ENCODE peak calls at places on chromosomes 2 and 18, in four cellular contexts. One of them, this sample, is unnamed.

GRCh38 chr18:9741821-9742541 is 33.9 kb downstream of the RAB31 start:
- DNase-seq in stimulated activated CD8-positive, alpha-beta memory T cell treated with anti-CD3 and anti-CD28 coated beads, Interleukin-12 subunit alpha, Interleukin-12 subunit beta, amount 100 ng/mL, for 1 hour: no peak
- DNase-seq in Calu3: no peak
- DNase-seq in activated naive CD8-positive, alpha-beta T cell treated with anti-CD3 and anti-CD28 coated beads for 36 hours: no peak
- DNase-seq in this sample: peak

GRCh38 chr18:77155031-77155430 is 22.4 kb upstream of the MBP start:
- DNase-seq in Calu3: no peak
- DNase-seq in activated naive CD8-positive, alpha-beta T cell treated with anti-CD3 and anti-CD28 coated beads for 36 hours: no peak
- DNase-seq in stimulated activated CD8-positive, alpha-beta memory T cell treated with anti-CD3 and anti-CD28 coated beads, Interleukin-12 subunit alpha, Interleukin-12 subunit beta, amount 100 ng/mL, for 1 hour: no peak
- DNase-seq in this sample: no peak

GRCh38 chr2:233416706-233417105 is 62.4 kb downstream of the DGKD start:
- DNase-seq in stimulated activated CD8-positive, alpha-beta memory T cell treated with anti-CD3 and anti-CD28 coated beads, Interleukin-12 subunit alpha, Interleukin-12 subunit beta, amount 100 ng/mL, for 1 hour: no peak
- DNase-seq in Calu3: no peak
- DNase-seq in activated naive CD8-positive, alpha-beta T cell treated with anti-CD3 and anti-CD28 coated beads for 36 hours: no peak
- DNase-seq in this sample: no peak

GRCh38 chr2:134334542-134335353 is 80.9 kb downstream of the MGAT5 start:
- DNase-seq in stimulated activated CD8-positive, alpha-beta memory T cell treated with anti-CD3 and anti-CD28 coated beads, Interleukin-12 subunit alpha, Interleukin-12 subunit beta, amount 100 ng/mL, for 1 hour: no peak
- DNase-seq in Calu3: no peak
- DNase-seq in activated naive CD8-positive, alpha-beta T cell treated with anti-CD3 and anti-CD28 coated beads for 36 hours: no peak
- DNase-seq in this sample: peak

GRCh38 chr18:74342416-74343043 is 26.9 kb downstream of the C18orf63 start:
- DNase-seq in Calu3: peak
- DNase-seq in activated naive CD8-positive, alpha-beta T cell treated with anti-CD3 and anti-CD28 coated beads for 36 hours: no peak
- DNase-seq in stimulated activated CD8-positive, alpha-beta memory T cell treated with anti-CD3 and anti-CD28 coated beads, Interleukin-12 subunit alpha, Interleukin-12 subunit beta, amount 100 ng/mL, for 1 hour: no peak
- DNase-seq in this sample: peak

GRCh38 chr2:120953066-120953760 is 217.5 kb downstream of the GLI2 start:
- DNase-seq in Calu3: no peak
- DNase-seq in activated naive CD8-positive, alpha-beta T cell treated with anti-CD3 and anti-CD28 coated beads for 36 hours: no peak
- DNase-seq in stimulated activated CD8-positive, alpha-beta memory T cell treated with anti-CD3 and anti-CD28 coated beads, Interleukin-12 subunit alpha, Interleukin-12 subunit beta, amount 100 ng/mL, for 1 hour: no peak
- DNase-seq in this sample: no peak

GRCh38 chr2:119674711-119675500 is 4.1 kb upstream of the TMEM177 start:
- DNase-seq in Calu3: peak
- DNase-seq in stimulated activated CD8-positive, alpha-beta memory T cell treated with anti-CD3 and anti-CD28 coated beads, Interleukin-12 subunit alpha, Interleukin-12 subunit beta, amount 100 ng/mL, for 1 hour: no peak
- DNase-seq in activated naive CD8-positive, alpha-beta T cell treated with anti-CD3 and anti-CD28 coated beads for 36 hours: no peak
- DNase-seq in this sample: no peak

GRCh38 chr18:35122586-35123224 is 81.5 kb downstream of the MAPRE2 start:
- DNase-seq in Calu3: no peak
- DNase-seq in activated naive CD8-positive, alpha-beta T cell treated with anti-CD3 and anti-CD28 coated beads for 36 hours: peak
- DNase-seq in stimulated activated CD8-positive, alpha-beta memory T cell treated with anti-CD3 and anti-CD28 coated beads, Interleukin-12 subunit alpha, Interleukin-12 subunit beta, amount 100 ng/mL, for 1 hour: no peak
- DNase-seq in this sample: no peak

GRCh38 chr2:232365621-232366321 is 12.8 kb upstream of the ALPP start:
- DNase-seq in activated naive CD8-positive, alpha-beta T cell treated with anti-CD3 and anti-CD28 coated beads for 36 hours: no peak
- DNase-seq in Calu3: peak
- DNase-seq in stimulated activated CD8-positive, alpha-beta memory T cell treated with anti-CD3 and anti-CD28 coated beads, Interleukin-12 subunit alpha, Interleukin-12 subunit beta, amount 100 ng/mL, for 1 hour: no peak
- DNase-seq in this sample: peak

GRCh38 chr2:101446869-101447268 is 28.0 kb downstream of the RFX8 start:
- DNase-seq in activated naive CD8-positive, alpha-beta T cell treated with anti-CD3 and anti-CD28 coated beads for 36 hours: no peak
- DNase-seq in stimulated activated CD8-positive, alpha-beta memory T cell treated with anti-CD3 and anti-CD28 coated beads, Interleukin-12 subunit alpha, Interleukin-12 subunit beta, amount 100 ng/mL, for 1 hour: no peak
- DNase-seq in Calu3: no peak
- DNase-seq in this sample: peak

GRCh38 chr18:79481041-79481790 is 85.5 kb downstream of the NFATC1 start:
- DNase-seq in stimulated activated CD8-positive, alpha-beta memory T cell treated with anti-CD3 and anti-CD28 coated beads, Interleukin-12 subunit alpha, Interleukin-12 subunit beta, amount 100 ng/mL, for 1 hour: no peak
- DNase-seq in activated naive CD8-positive, alpha-beta T cell treated with anti-CD3 and anti-CD28 coated beads for 36 hours: no peak
- DNase-seq in Calu3: no peak
- DNase-seq in this sample: no peak

GRCh38 chr2:163264376-163264775 is 425.8 kb upstream of the KCNH7 start:
- DNase-seq in stimulated activated CD8-positive, alpha-beta memory T cell treated with anti-CD3 and anti-CD28 coated beads, Interleukin-12 subunit alpha, Interleukin-12 subunit beta, amount 100 ng/mL, for 1 hour: no peak
- DNase-seq in activated naive CD8-positive, alpha-beta T cell treated with anti-CD3 and anti-CD28 coated beads for 36 hours: no peak
- DNase-seq in Calu3: no peak
- DNase-seq in this sample: peak

GRCh38 chr2:23489471-23490400 is 104.8 kb downstream of the KLHL29 start:
- DNase-seq in stimulated activated CD8-positive, alpha-beta memory T cell treated with anti-CD3 and anti-CD28 coated beads, Interleukin-12 subunit alpha, Interleukin-12 subunit beta, amount 100 ng/mL, for 1 hour: no peak
- DNase-seq in activated naive CD8-positive, alpha-beta T cell treated with anti-CD3 and anti-CD28 coated beads for 36 hours: peak
- DNase-seq in Calu3: no peak
- DNase-seq in this sample: no peak

GRCh38 chr2:71611247-71611646 is 157.9 kb downstream of the DYSF start:
- DNase-seq in activated naive CD8-positive, alpha-beta T cell treated with anti-CD3 and anti-CD28 coated beads for 36 hours: no peak
- DNase-seq in stimulated activated CD8-positive, alpha-beta memory T cell treated with anti-CD3 and anti-CD28 coated beads, Interleukin-12 subunit alpha, Interleukin-12 subunit beta, amount 100 ng/mL, for 1 hour: no peak
- DNase-seq in Calu3: no peak
- DNase-seq in this sample: no peak